ENCODE peak calls at places on chromosomes 11 and 22, in nine cellular contexts. F, X, M, T, V, A, S, B and H are unnamed samples.

GRCh38 chr11:120336641-120337132 is 474 bp downstream of the ARHGEF12 start:
- DNase-seq in X (peak), T (peak), F (no peak), A (no peak), S (peak), B (no peak), M (peak), V (peak), H (peak)

GRCh38 chr22:44758354-44758969 is 6.1 kb downstream of the ARHGAP8 start:
- DNase-seq in T (peak), A (no peak), S (no peak), F (no peak), X (no peak), B (peak), V (peak), M (no peak), H (peak)

GRCh38 chr11:27347949-27348879 is 14.8 kb downstream of the CCDC34 start:
- DNase-seq in V (no peak), M (no peak), B (no peak), A (no peak), S (no peak), T (no peak), F (no peak), X (no peak), H (no peak)

GRCh38 chr11:131618203-131618602 is 247.8 kb downstream of the NTM start:
- DNase-seq in S (no peak), T (no peak), F (no peak), A (no peak), M (no peak), V (peak), X (no peak), B (peak), H (peak)

GRCh38 chr11:130068986-130069683 is 559 bp upstream of the APLP2 start:
- DNase-seq in X (peak), M (peak), B (peak), V (peak), F (peak), A (no peak), S (peak), T (peak), H (peak)

GRCh38 chr22:42697542-42698013 is 23.1 kb downstream of the A4GALT start:
- DNase-seq in S (no peak), X (peak), B (peak), V (peak), T (peak), M (peak), A (no peak), F (peak), H (peak)

GRCh38 chr11:36404831-36405230 is 105.2 kb downstream of the TRAF6 start:
- DNase-seq in T (peak), B (no peak), V (no peak), M (no peak), X (no peak), F (no peak), S (no peak), A (no peak), H (no peak)

GRCh38 chr11:74092425-74092824 is 78.4 kb downstream of the C2CD3 start:
- DNase-seq in B (no peak), F (no peak), A (no peak), M (no peak), X (no peak), S (no peak), V (no peak), T (no peak), H (no peak)

GRCh38 chr11:71237853-71238252 is 14.5 kb downstream of the SHANK2 start:
- DNase-seq in F (no peak), V (no peak), S (no peak), B (no peak), M (no peak), T (no peak), A (no peak), X (peak), H (no peak)

GRCh38 chr11:57536947-57537654 is at the start of gene SMTNL1:
- DNase-seq in F (no peak), S (no peak), V (no peak), M (no peak), B (no peak), T (no peak), A (no peak), X (no peak), H (no peak)
- H3K4me3 ChIP-seq in F (no peak), S (no peak), V (no peak), M (peak), B (no peak), T (no peak), A (no peak), X (no peak), H (no peak)

GRCh38 chr22:50640857-50641647 is 13.1 kb upstream of the ARSA start:
- DNase-seq in X (no peak), A (no peak), V (no peak), M (no peak), T (no peak), S (no peak), F (no peak), B (no peak), H (peak)

GRCh38 chr22:50641696-50642607 is 14.0 kb upstream of the ARSA start:
- DNase-seq in X (no peak), V (peak), B (peak), T (peak), M (no peak), F (no peak), A (no peak), S (no peak), H (peak)
- TF ChIP-seq CTCF in X (no peak), V (peak), B (peak), T (peak), M (no peak), F (peak), A (no peak), S (peak), H (peak)

GRCh38 chr11:62852523-62853188 is 13.3 kb upstream of the WDR74 start:
- DNase-seq in X (no peak), T (no peak), V (no peak), M (no peak), B (no peak), F (no peak), A (no peak), S (no peak), H (no peak)
- H3K4me3 ChIP-seq in X (no peak), T (no peak), V (peak), M (peak), B (no peak), F (no peak), A (peak), S (peak), H (no peak)

GRCh38 chr11:95584589-95584988 is 205.0 kb downstream of the FAM76B start:
- DNase-seq in A (no peak), F (no peak), S (no peak), T (no peak), X (no peak), B (no peak), V (no peak), M (no peak), H (no peak)
- TF ChIP-seq CTCF in A (peak), F (no peak), S (no peak), T (no peak), X (no peak), B (no peak), V (no peak), M (no peak), H (no peak)

GRCh38 chr11:46237248-46238077 is 40.0 kb upstream of the CREB3L1 start:
- DNase-seq in M (peak), T (peak), S (no peak), A (no peak), V (peak), X (no peak), B (peak), F (peak), H (peak)
- H3K4me3 ChIP-seq in M (peak), T (peak), S (peak), A (peak), V (peak), X (peak), B (peak), F (peak), H (peak)

GRCh38 chr11:100009728-100010127 is 677.4 kb upstream of the ARHGAP42 start:
- DNase-seq in S (no peak), V (no peak), B (no peak), M (no peak), T (no peak), F (no peak), A (no peak), X (no peak), H (no peak)

GRCh38 chr11:100008440-100008839 is 678.6 kb upstream of the ARHGAP42 start:
- DNase-seq in V (no peak), X (no peak), S (no peak), T (no peak), F (no peak), A (no peak), B (no peak), M (no peak), H (no peak)

GRCh38 chr11:100004541-100004940 is 682.5 kb upstream of the ARHGAP42 start:
- DNase-seq in V (peak), B (peak), M (no peak), X (no peak), F (no peak), T (no peak), A (no peak), S (no peak), H (no peak)

GRCh38 chr11:100010393-100010792 is 676.7 kb upstream of the ARHGAP42 start:
- DNase-seq in A (no peak), B (no peak), F (no peak), S (no peak), M (no peak), T (no peak), X (no peak), V (no peak), H (no peak)
- TF ChIP-seq CTCF in A (peak), B (no peak), F (no peak), S (no peak), M (no peak), T (no peak), X (no peak), V (no peak), H (no peak)

GRCh38 chr11:47983464-47984397 is 3.4 kb downstream of the PTPRJ start:
- DNase-seq in S (peak), A (no peak), M (no peak), X (no peak), T (peak), F (no peak), B (peak), V (peak), H (peak)
- H3K4me3 ChIP-seq in S (no peak), A (peak), M (no peak), X (no peak), T (no peak), F (peak), B (no peak), V (no peak), H (no peak)

GRCh38 chr11:102254047-102254446 is 63.2 kb upstream of the BIRC3 start:
- DNase-seq in S (no peak), B (no peak), M (no peak), F (no peak), V (peak), T (no peak), A (no peak), X (no peak), H (peak)
- TF ChIP-seq CTCF in S (peak), B (peak), M (no peak), F (peak), V (peak), T (peak), A (peak), X (no peak), H (peak)